ENCODE peak calls at places on chromosomes 2 and 18, in eight cellular contexts. One of them, this sample, is unnamed.

GRCh38 chr2:189210250-189211075 is 30.9 kb upstream of the COL5A2 start:
- DNase-seq in DMS153: no peak
- DNase-seq in HuH-7: no peak
- DNase-seq in endothelial cell: no peak
- DNase-seq in NCI-H748 treated with DMSO at 0.1 percent for 48 hours: no peak
- DNase-seq in NCI-H524 treated with DMSO at 0.1 percent for 48 hours: no peak
- DNase-seq in HFFc6: peak
- DNase-seq in activated CD8-positive, alpha-beta T cell treated with anti-CD3 and anti-CD28 coated beads for 36 hours: peak
- DNase-seq in this sample: peak

GRCh38 chr18:79983253-79983652 is 5.1 kb downstream of the TXNL4A start:
- DNase-seq in DMS153: no peak
- DNase-seq in HuH-7: no peak
- DNase-seq in endothelial cell: no peak
- DNase-seq in NCI-H748 treated with DMSO at 0.1 percent for 48 hours: no peak
- DNase-seq in NCI-H524 treated with DMSO at 0.1 percent for 48 hours: no peak
- DNase-seq in HFFc6: no peak
- DNase-seq in activated CD8-positive, alpha-beta T cell treated with anti-CD3 and anti-CD28 coated beads for 36 hours: no peak
- DNase-seq in this sample: no peak

GRCh38 chr2:19900536-19901200 is 1.1 kb downstream of the TTC32 start:
- DNase-seq in DMS153: no peak
- DNase-seq in HuH-7: no peak
- DNase-seq in endothelial cell: no peak
- DNase-seq in NCI-H748 treated with DMSO at 0.1 percent for 48 hours: no peak
- DNase-seq in NCI-H524 treated with DMSO at 0.1 percent for 48 hours: no peak
- DNase-seq in HFFc6: peak
- DNase-seq in activated CD8-positive, alpha-beta T cell treated with anti-CD3 and anti-CD28 coated beads for 36 hours: peak
- DNase-seq in this sample: no peak

GRCh38 chr2:109285244-109285651 is 156.2 kb downstream of the SH3RF3 start:
- DNase-seq in DMS153: no peak
- DNase-seq in HuH-7: no peak
- DNase-seq in endothelial cell: no peak
- DNase-seq in NCI-H748 treated with DMSO at 0.1 percent for 48 hours: no peak
- DNase-seq in NCI-H524 treated with DMSO at 0.1 percent for 48 hours: no peak
- DNase-seq in HFFc6: no peak
- DNase-seq in activated CD8-positive, alpha-beta T cell treated with anti-CD3 and anti-CD28 coated beads for 36 hours: no peak
- DNase-seq in this sample: no peak

GRCh38 chr2:205545971-205546370 is 136.3 kb upstream of the NRP2 start:
- DNase-seq in DMS153: no peak
- DNase-seq in HuH-7: no peak
- DNase-seq in endothelial cell: no peak
- DNase-seq in NCI-H748 treated with DMSO at 0.1 percent for 48 hours: no peak
- DNase-seq in NCI-H524 treated with DMSO at 0.1 percent for 48 hours: no peak
- DNase-seq in HFFc6: no peak
- DNase-seq in activated CD8-positive, alpha-beta T cell treated with anti-CD3 and anti-CD28 coated beads for 36 hours: no peak
- DNase-seq in this sample: peak

GRCh38 chr2:106944220-106944619 is 58.3 kb upstream of the ST6GAL2 start:
- DNase-seq in DMS153: no peak
- DNase-seq in HuH-7: no peak
- DNase-seq in endothelial cell: no peak
- DNase-seq in NCI-H748 treated with DMSO at 0.1 percent for 48 hours: no peak
- DNase-seq in NCI-H524 treated with DMSO at 0.1 percent for 48 hours: no peak
- DNase-seq in HFFc6: peak
- DNase-seq in activated CD8-positive, alpha-beta T cell treated with anti-CD3 and anti-CD28 coated beads for 36 hours: no peak
- DNase-seq in this sample: no peak

GRCh38 chr18:22637787-22638186 is 220.1 kb upstream of the CTAGE1 start:
- DNase-seq in DMS153: no peak
- DNase-seq in HuH-7: no peak
- DNase-seq in endothelial cell: no peak
- DNase-seq in NCI-H748 treated with DMSO at 0.1 percent for 48 hours: no peak
- DNase-seq in NCI-H524 treated with DMSO at 0.1 percent for 48 hours: no peak
- DNase-seq in HFFc6: peak
- DNase-seq in activated CD8-positive, alpha-beta T cell treated with anti-CD3 and anti-CD28 coated beads for 36 hours: no peak
- DNase-seq in this sample: no peak

GRCh38 chr2:217954971-217955740 is 47.6 kb downstream of the TNS1 start:
- DNase-seq in DMS153: peak
- DNase-seq in HuH-7: no peak
- DNase-seq in endothelial cell: no peak
- DNase-seq in NCI-H748 treated with DMSO at 0.1 percent for 48 hours: no peak
- DNase-seq in NCI-H524 treated with DMSO at 0.1 percent for 48 hours: no peak
- DNase-seq in HFFc6: no peak
- DNase-seq in activated CD8-positive, alpha-beta T cell treated with anti-CD3 and anti-CD28 coated beads for 36 hours: no peak
- DNase-seq in this sample: peak

GRCh38 chr2:234241656-234242445 is 191.3 kb downstream of the SPP2 start:
- DNase-seq in DMS153: no peak
- DNase-seq in HuH-7: no peak
- DNase-seq in endothelial cell: no peak
- DNase-seq in NCI-H748 treated with DMSO at 0.1 percent for 48 hours: no peak
- DNase-seq in NCI-H524 treated with DMSO at 0.1 percent for 48 hours: no peak
- DNase-seq in HFFc6: peak
- DNase-seq in activated CD8-positive, alpha-beta T cell treated with anti-CD3 and anti-CD28 coated beads for 36 hours: no peak
- DNase-seq in this sample: no peak

GRCh38 chr18:61443311-61443710 is 110.1 kb downstream of the CDH20 start:
- DNase-seq in DMS153: no peak
- DNase-seq in HuH-7: no peak
- DNase-seq in endothelial cell: no peak
- DNase-seq in NCI-H748 treated with DMSO at 0.1 percent for 48 hours: no peak
- DNase-seq in NCI-H524 treated with DMSO at 0.1 percent for 48 hours: no peak
- DNase-seq in HFFc6: no peak
- DNase-seq in activated CD8-positive, alpha-beta T cell treated with anti-CD3 and anti-CD28 coated beads for 36 hours: no peak
- DNase-seq in this sample: no peak

GRCh38 chr2:201182650-201183372 is at the start of gene CASP10:
- DNase-seq in DMS153: no peak
- DNase-seq in HuH-7: peak
- DNase-seq in endothelial cell: peak
- DNase-seq in NCI-H748 treated with DMSO at 0.1 percent for 48 hours: no peak
- DNase-seq in NCI-H524 treated with DMSO at 0.1 percent for 48 hours: no peak
- DNase-seq in HFFc6: peak
- DNase-seq in activated CD8-positive, alpha-beta T cell treated with anti-CD3 and anti-CD28 coated beads for 36 hours: peak
- DNase-seq in this sample: no peak

This sample was measured in Right ventricle myocardium inferior.